ENCODE peak calls at places on chromosomes 7 and 10, in ten cellular contexts. K is MCF 10A; Q is stimulated activated CD4-positive, alpha-beta T cell treated with anti-CD3 and anti-CD28 coated beads, TNF-alpha, amount 100 ng/mL, for 1 hour; U is NAMALWA; D is AG10803; R is non-pigmented ciliary epithelial cell; C is HAP-1; F is fibroblast of lung; V is amniotic stem cell; O is AG08396. S is an unnamed sample.

GRCh38 chr7:65438593-65438992 is 64.9 kb downstream of the ZNF92 start:
- DNase-seq in Q (no peak), R (peak), U (no peak), K (peak), C (no peak), V (peak), F (peak), O (peak), D (peak), S (no peak)

GRCh38 chr7:44801890-44802289 is 5.4 kb downstream of the PPIA start:
- DNase-seq in O (no peak), K (peak), Q (no peak), U (no peak), F (peak), V (no peak), R (no peak), D (peak), C (no peak), S (no peak)

GRCh38 chr7:149776305-149776704 is 2.9 kb upstream of the ZNF467 start:
- DNase-seq in F (no peak), O (no peak), D (no peak), U (no peak), V (no peak), Q (no peak), C (no peak), K (peak), R (no peak), S (no peak)

GRCh38 chr10:93160829-93161228 is 87.1 kb downstream of the CYP26A1 start:
- DNase-seq in K (peak), U (no peak), D (peak), V (no peak), Q (no peak), C (no peak), R (no peak), F (peak), O (peak), S (no peak)

GRCh38 chr7:23347682-23348180 is 48.6 kb downstream of the MALSU1 start:
- DNase-seq in Q (no peak), R (no peak), U (no peak), C (no peak), V (peak), F (peak), O (peak), D (peak), K (peak), S (peak)

GRCh38 chr10:101807158-101807557 is 11.1 kb downstream of the OGA start:
- DNase-seq in O (no peak), Q (no peak), D (no peak), U (no peak), C (no peak), R (no peak), F (no peak), V (no peak), K (no peak), S (no peak)

GRCh38 chr7:23928391-23928790 is 218.4 kb downstream of the STK31 start:
- DNase-seq in F (no peak), V (no peak), O (no peak), D (no peak), K (no peak), U (no peak), C (no peak), Q (no peak), R (no peak), S (no peak)

GRCh38 chr7:131931368-131931767 is 374.9 kb upstream of the PODXL start:
- DNase-seq in C (no peak), R (no peak), O (no peak), F (peak), U (no peak), V (no peak), Q (no peak), K (no peak), D (no peak), S (no peak)

GRCh38 chr7:584122-584465 is 64.4 kb upstream of the PDGFA start:
- DNase-seq in O (no peak), K (no peak), V (no peak), R (no peak), C (no peak), D (no peak), Q (peak), F (no peak), U (no peak), S (no peak)

GRCh38 chr10:87818505-87819273 is 663 bp upstream of the ATAD1 start:
- DNase-seq in F (peak), D (peak), Q (peak), U (peak), O (peak), K (peak), V (no peak), C (peak), R (no peak), S (peak)

GRCh38 chr10:111200505-111201186 is 123.8 kb downstream of the ADRA2A start:
- DNase-seq in Q (no peak), U (no peak), C (no peak), K (no peak), O (no peak), D (no peak), V (no peak), R (no peak), F (no peak), S (no peak)

GRCh38 chr7:151416921-151417320 is 7.1 kb upstream of the WDR86 start:
- DNase-seq in C (no peak), F (no peak), K (peak), O (no peak), V (no peak), D (peak), R (no peak), U (no peak), Q (no peak), S (no peak)